ENCODE peak calls at places on chromosomes 1 and 21, in seven cellular contexts. U, K, R, I, W, E and Q are unnamed samples.
A peak's percentile ranks its signal among the peaks of the same experiment; 100 is the strongest.

GRCh38 chr21:29585462-29585861 is 286.7 kb downstream of the BACH1 start:
- DNase-seq in U (no peak), K (no peak), R (no peak), I (no peak), W (no peak), E (no peak), Q (no peak)

GRCh38 chr1:18288609-18289219 is 181.1 kb downstream of the IGSF21 start:
- DNase-seq in U (no peak), K (no peak), R (no peak), I (no peak), W (no peak), E (no peak), Q (no peak)

GRCh38 chr1:152515454-152515823 is 1.2 kb downstream of the CRCT1 start:
- DNase-seq in U (no peak), K (no peak), R (no peak), I (no peak), W (no peak), E (no peak), Q (no peak)

GRCh38 chr1:30420519-30421050 is 302.8 kb downstream of the MATN1 start:
- DNase-seq in U (no peak), K (no peak), R (no peak), I (no peak), W (no peak), E (no peak), Q (no peak)

GRCh38 chr1:245051349-245052221 is 103.2 kb upstream of the KIF26B start:
- DNase-seq in U (no peak), K (peak; percentile 85), R (no peak), I (no peak), W (no peak), E (peak; percentile 80), Q (no peak)

GRCh38 chr1:66540434-66541032 is 6.6 kb downstream of the SGIP1 start:
- DNase-seq in U (peak; percentile 43), K (no peak), R (no peak), I (no peak), W (no peak), E (no peak), Q (no peak)

GRCh38 chr1:21308847-21309652 is 18.8 kb upstream of the ECE1 start:
- DNase-seq in U (peak; percentile 70), K (peak; percentile 72), R (no peak), I (peak; percentile 83), W (no peak), E (no peak), Q (no peak)

GRCh38 chr21:45320991-45321656 is 33.4 kb upstream of the POFUT2 start:
- DNase-seq in U (no peak), K (peak; percentile 40), R (no peak), I (no peak), W (no peak), E (no peak), Q (no peak)

GRCh38 chr1:119547805-119548204 is 40.8 kb downstream of the HSD3B1 start:
- DNase-seq in U (no peak), K (no peak), R (no peak), I (no peak), W (no peak), E (no peak), Q (no peak)

GRCh38 chr1:97334454-97334853 is 586.4 kb downstream of the DPYD start:
- DNase-seq in U (peak; percentile 90), K (no peak), R (peak; percentile 62), I (no peak), W (no peak), E (no peak), Q (no peak)

GRCh38 chr1:34379911-34380310 is 203.2 kb downstream of the C1orf94 start:
- DNase-seq in U (peak; percentile 36), K (no peak), R (no peak), I (no peak), W (no peak), E (no peak), Q (no peak)

GRCh38 chr1:39141925-39142324 is 62.6 kb upstream of the MACF1 start:
- DNase-seq in U (peak; percentile 63), K (no peak), R (no peak), I (no peak), W (no peak), E (no peak), Q (no peak)

GRCh38 chr1:109796484-109797305 is 33.0 kb upstream of the EPS8L3 start:
- DNase-seq in U (peak; percentile 72), K (peak; percentile 11), R (no peak), I (no peak), W (no peak), E (no peak), Q (no peak)

GRCh38 chr1:63960326-63960725 is 186.5 kb downstream of the ROR1 start:
- DNase-seq in U (no peak), K (no peak), R (no peak), I (no peak), W (no peak), E (no peak), Q (no peak)

GRCh38 chr1:3433076-3433475 is 21.4 kb upstream of the ARHGEF16 start:
- DNase-seq in U (no peak), K (peak; percentile 40), R (no peak), I (no peak), W (no peak), E (peak; percentile 30), Q (no peak)

GRCh38 chr1:203441811-203442210 is 33.8 kb upstream of the PRELP start:
- DNase-seq in U (no peak), K (no peak), R (no peak), I (no peak), W (no peak), E (no peak), Q (no peak)

GRCh38 chr1:151853411-151853930 is at the start of gene THEM5:
- DNase-seq in U (no peak), K (peak; percentile 75), R (no peak), I (no peak), W (no peak), E (no peak), Q (no peak)